ENCODE peak calls at places on chromosomes 13 and 19, in eight cellular contexts. D is suprapubic skin; I is A549; M is heart left ventricle; R is BJ; E is activated CD8-positive, alpha-beta T cell treated with anti-CD3 and anti-CD28 coated beads for 36 hours; C is heart right ventricle; G is CD4-positive, alpha-beta T cell. Z is an unnamed sample.

GRCh38 chr19:10137751-10138682 is 18.3 kb upstream of the EIF3G start:
- DNase-seq in R (no peak), G (no peak), C (no peak), M (no peak), D (no peak), I (no peak), E (no peak), Z (no peak)

GRCh38 chr13:40786568-40786996 is 2.8 kb upstream of the SLC25A15 start:
- DNase-seq in G (no peak), I (no peak), C (no peak), M (no peak), R (no peak), D (peak), E (peak), Z (no peak)

GRCh38 chr19:18119243-18120105 is 21.9 kb downstream of the MAST3 start:
- DNase-seq in E (peak), R (no peak), I (no peak), G (peak), C (no peak), D (no peak), M (no peak), Z (peak)

GRCh38 chr13:50188696-50189095 is 173.5 kb downstream of the KCNRG start:
- DNase-seq in R (no peak), I (no peak), E (no peak), C (no peak), G (no peak), D (no peak), M (no peak), Z (no peak)

GRCh38 chr13:59133903-59134302 is 1029.8 kb downstream of the DIAPH3 start:
- DNase-seq in E (no peak), R (no peak), D (no peak), I (no peak), G (no peak), M (no peak), C (no peak), Z (no peak)

GRCh38 chr13:110923086-110923485 is 8.2 kb upstream of the ANKRD10 start:
- DNase-seq in G (no peak), E (no peak), M (no peak), D (no peak), I (no peak), R (no peak), C (no peak), Z (no peak)

GRCh38 chr13:91017031-91017668 is 330.3 kb upstream of the MIR17HG start:
- DNase-seq in R (no peak), C (no peak), I (peak), D (no peak), E (peak), G (no peak), M (no peak), Z (peak)

GRCh38 chr19:3434630-3435553 is 45.4 kb downstream of the SMIM24 start:
- DNase-seq in C (peak), R (peak), D (peak), E (peak), M (peak), I (peak), G (peak), Z (peak)

GRCh38 chr13:99977334-99977911 is 4.2 kb upstream of the ZIC2 start:
- DNase-seq in I (no peak), E (no peak), M (no peak), G (no peak), C (no peak), R (no peak), D (peak), Z (no peak)

GRCh38 chr19:22286151-22286810 is at the start of gene ZNF729:
- DNase-seq in C (no peak), I (no peak), G (no peak), R (no peak), E (no peak), M (no peak), D (no peak), Z (no peak)

GRCh38 chr19:49327878-49328544 is 3.0 kb upstream of the SLC6A16 start:
- DNase-seq in R (no peak), M (no peak), E (peak), D (no peak), C (no peak), I (peak), G (peak), Z (peak)
- TF ChIP-seq CTCF in R (peak), M (peak), E (peak), D (peak), C (peak), I (peak), G (peak), Z (peak)

GRCh38 chr19:4550479-4551050 is 8.9 kb downstream of the SEMA6B start:
- DNase-seq in C (no peak), D (no peak), E (no peak), G (no peak), R (no peak), M (no peak), I (no peak), Z (no peak)

GRCh38 chr19:4550018-4550417 is 9.5 kb downstream of the SEMA6B start:
- DNase-seq in D (no peak), I (no peak), C (no peak), R (no peak), E (no peak), M (no peak), G (no peak), Z (no peak)

GRCh38 chr19:4543856-4544647 is 4.2 kb upstream of the LRG1 start:
- DNase-seq in M (no peak), R (no peak), I (no peak), E (no peak), C (no peak), G (no peak), D (no peak), Z (no peak)

GRCh38 chr19:4548238-4548584 is 8.4 kb upstream of the LRG1 start:
- DNase-seq in D (no peak), R (no peak), C (no peak), G (no peak), E (no peak), M (no peak), I (no peak), Z (no peak)

GRCh38 chr19:4547303-4548237 is 7.7 kb upstream of the LRG1 start:
- DNase-seq in C (no peak), I (peak), G (no peak), M (no peak), R (no peak), E (peak), D (no peak), Z (no peak)
- TF ChIP-seq CTCF in C (no peak), I (peak), G (no peak), M (no peak), R (peak), E (peak), D (no peak), Z (peak)

GRCh38 chr19:7000816-7001215 is 20.4 kb downstream of the MBD3L2B start:
- DNase-seq in R (no peak), G (no peak), M (no peak), I (no peak), C (no peak), D (no peak), E (no peak), Z (no peak)

GRCh38 chr19:6999938-7000732 is 21.1 kb downstream of the MBD3L2B start:
- DNase-seq in E (no peak), R (no peak), C (no peak), I (no peak), G (no peak), D (no peak), M (no peak), Z (no peak)

GRCh38 chr19:7006305-7006704 is 14.9 kb downstream of the MBD3L2B start:
- DNase-seq in R (no peak), M (no peak), C (no peak), G (no peak), D (no peak), E (no peak), I (no peak), Z (no peak)

GRCh38 chr19:7007859-7008258 is 13.4 kb downstream of the MBD3L2B start:
- DNase-seq in E (no peak), C (no peak), M (no peak), R (no peak), I (no peak), G (no peak), D (no peak), Z (no peak)

DNA sequence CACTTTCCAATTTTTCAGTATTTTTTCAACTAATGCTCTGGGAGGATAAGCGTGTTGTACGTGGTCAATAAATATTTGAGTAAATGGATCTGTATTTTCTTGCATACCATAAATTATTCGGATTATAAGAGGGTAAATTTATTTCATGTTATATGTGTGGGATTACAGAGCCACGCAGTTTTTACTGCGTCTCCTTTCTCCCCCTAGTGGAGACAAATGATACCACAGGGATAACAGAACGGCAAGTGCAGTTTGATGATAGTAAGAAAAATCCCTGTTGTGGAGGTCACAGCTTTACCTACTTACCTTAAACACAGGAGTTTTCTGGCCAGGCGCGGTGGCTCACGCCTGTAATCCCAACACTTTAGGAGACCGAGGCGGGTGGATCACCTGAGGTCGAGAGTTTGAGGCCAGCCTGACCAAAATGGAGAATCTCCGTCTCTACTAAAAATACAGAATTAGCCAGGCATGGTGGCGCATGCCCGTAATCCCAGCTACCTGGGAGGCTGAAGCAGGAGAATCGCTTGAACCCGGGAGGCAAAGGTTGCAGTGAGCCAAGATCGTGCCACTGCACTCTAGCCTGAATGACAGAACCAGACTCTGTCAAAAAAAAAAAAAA is 16.8 kb downstream of the MBD3L2B start:
- DNase-seq in G (no peak), I (peak), E (no peak), D (no peak), C (no peak), R (no peak), M (no peak), Z (no peak)
- TF ChIP-seq CTCF in G (peak), I (peak), E (peak), D (no peak), C (peak), R (no peak), M (peak), Z (peak)

DNA sequence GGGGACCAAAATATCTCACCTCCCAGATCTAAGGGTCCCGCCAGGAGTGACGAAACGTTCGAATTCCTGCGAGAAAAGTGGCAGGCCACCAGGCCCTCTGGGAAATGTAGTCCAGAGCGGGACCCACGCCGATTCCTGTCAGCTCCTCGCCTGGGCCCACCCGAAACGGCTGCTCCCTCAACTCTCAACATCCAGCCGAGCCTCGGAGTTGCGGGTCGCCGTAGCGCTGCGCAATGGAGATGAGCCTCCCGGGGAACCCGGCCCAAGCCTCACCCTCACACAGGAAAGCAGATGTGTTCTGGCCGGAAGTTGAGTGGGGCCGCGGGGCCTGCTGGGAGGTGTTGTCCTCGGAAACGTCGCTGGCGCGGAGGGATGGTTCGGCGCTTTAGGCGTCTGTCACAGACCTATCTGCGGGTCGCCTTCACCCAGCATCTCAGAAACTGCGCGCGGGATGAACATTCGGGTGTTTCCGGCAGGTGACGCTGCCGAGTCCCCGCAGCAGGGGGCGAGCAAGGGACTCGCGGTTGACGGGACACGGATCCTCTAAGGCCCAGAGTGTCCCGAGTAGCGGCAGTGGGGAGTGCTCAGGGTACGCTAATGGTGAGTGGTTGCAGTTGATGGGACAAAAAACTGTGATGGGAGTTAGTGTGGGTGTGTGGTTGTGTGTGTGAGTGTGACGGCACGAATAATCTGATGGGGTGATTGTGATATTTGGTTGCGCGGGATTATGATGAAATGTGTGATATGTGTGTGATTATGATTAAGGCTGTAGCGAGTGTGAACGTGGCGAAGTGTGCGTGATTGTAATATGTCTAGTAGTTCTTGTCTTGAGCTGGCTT is at the start of the genes ZNF568 and ZNF829:
- DNase-seq in I (peak), G (peak), M (peak), D (peak), C (peak), R (peak), E (peak), Z (peak)
- TF ChIP-seq CTCF in I (no peak), G (peak), M (peak), D (peak), C (peak), R (peak), E (peak), Z (peak)

GRCh38 chr19:5212101-5212500 is 128.5 kb downstream of the PTPRS start:
- DNase-seq in I (no peak), M (no peak), D (no peak), R (no peak), G (no peak), C (no peak), E (no peak), Z (no peak)

GRCh38 chr19:5213667-5214066 is 126.9 kb downstream of the PTPRS start:
- DNase-seq in D (no peak), C (no peak), G (no peak), I (no peak), E (no peak), M (no peak), R (no peak), Z (no peak)

GRCh38 chr19:5214371-5214770 is 126.2 kb downstream of the PTPRS start:
- DNase-seq in D (no peak), E (no peak), G (no peak), I (no peak), C (no peak), M (no peak), R (no peak), Z (no peak)

GRCh38 chr19:5210556-5210955 is 130.1 kb downstream of the PTPRS start:
- DNase-seq in M (no peak), E (no peak), G (no peak), R (no peak), D (no peak), I (no peak), C (no peak), Z (no peak)

DNA sequence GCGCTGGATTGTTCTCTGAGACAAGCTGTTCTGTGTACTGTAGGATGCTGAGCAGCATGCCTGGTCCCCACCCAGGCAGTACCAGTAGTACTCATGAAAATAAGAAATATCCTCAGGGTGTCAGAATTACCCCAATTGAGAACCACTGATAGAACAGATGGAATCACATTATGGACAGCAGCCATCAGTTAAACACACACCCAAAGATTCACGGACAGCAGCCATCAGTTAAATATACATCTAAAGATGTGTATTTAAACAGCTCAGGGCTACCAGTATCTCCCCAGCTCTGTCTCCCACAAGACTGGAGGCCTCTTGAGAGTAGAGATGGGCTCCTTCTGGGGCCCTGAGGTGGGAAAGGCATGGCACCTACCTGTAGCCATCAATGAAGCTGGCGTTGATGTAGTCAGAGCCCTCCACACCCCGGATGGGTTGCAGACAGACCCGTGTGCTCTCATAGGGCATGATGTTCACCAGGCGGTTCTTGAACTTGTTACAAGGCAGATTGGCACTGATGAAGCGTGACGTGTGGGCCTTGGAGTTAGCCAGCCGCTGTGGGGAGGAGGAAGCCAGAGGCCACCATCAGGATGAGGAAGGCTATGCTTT is 129.3 kb downstream of the PTPRS start:
- DNase-seq in G (no peak), E (no peak), M (no peak), R (no peak), I (no peak), D (no peak), C (no peak), Z (no peak)
- TF ChIP-seq CTCF in G (no peak), E (no peak), M (no peak), R (no peak), I (no peak), D (no peak), C (no peak), Z (no peak)

DNA sequence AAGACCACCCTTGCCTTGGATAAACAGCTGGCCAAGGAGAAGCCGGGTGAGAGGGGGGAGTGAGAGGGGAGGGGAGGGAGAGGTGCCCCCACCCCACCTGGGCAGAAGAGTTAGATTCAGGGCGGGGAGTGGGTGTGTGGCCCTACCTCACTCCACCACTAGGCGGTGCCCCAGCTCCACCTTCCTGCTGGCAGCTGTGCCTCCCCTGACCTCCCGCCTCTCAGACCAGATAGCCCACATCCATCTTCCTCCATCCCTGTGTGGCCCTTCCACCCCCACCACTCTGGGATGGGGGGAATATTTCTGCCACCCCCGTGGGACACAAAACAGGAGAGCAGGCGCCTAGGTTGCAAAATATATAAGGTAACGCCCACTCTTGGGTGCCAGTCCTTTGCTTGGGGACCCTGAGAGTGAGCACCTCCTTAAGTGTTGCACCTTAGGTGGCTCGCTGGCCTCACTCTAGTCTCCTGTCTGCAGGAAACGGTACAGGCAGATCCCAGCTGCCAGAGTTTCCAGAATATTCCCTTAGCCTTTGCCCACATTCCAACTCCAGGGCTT is 13.8 kb upstream of the EHD2 start:
- DNase-seq in C (no peak), G (peak), D (no peak), R (no peak), E (peak), M (peak), I (peak), Z (peak)
- TF ChIP-seq CTCF in C (peak), G (peak), D (peak), R (peak), E (peak), M (peak), I (peak), Z (peak)

DNA sequence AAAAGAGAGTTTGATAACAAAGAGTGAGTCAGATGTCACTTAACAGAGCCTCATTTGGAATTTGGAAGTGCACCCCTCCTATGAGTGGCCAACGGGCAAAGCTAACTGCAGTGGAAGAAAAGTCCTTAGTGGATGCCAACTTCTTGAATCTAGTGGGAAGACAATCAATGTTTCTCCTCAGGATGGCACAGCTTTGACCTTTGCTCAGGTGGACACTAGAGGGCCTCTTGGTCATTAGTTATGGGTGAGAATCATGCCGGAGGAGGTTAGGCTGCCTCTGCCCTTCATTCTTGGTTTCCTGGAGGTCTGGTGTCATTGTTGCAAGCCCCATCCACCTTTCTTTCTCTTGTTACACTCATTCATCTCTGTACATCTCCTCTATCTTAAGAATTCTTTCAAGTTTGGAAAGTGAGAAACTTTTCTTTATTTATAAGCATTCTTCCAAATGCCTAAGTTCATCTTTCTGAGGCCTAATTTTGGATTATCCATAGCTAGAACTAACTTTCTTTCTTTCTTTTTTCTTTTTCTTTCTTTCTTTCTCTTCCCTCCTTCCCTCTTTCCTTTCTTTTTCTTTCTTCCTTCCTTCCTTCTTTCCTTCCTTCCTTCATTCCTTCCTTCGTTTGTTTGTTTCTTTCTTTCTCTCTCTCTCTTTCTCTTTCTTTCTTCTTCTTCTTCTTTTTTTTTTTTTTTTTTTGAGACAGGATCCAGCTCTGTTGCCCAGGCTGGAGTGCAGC is 327.2 kb upstream of the TSHZ3 start:
- DNase-seq in D (no peak), I (peak), M (no peak), E (peak), C (no peak), G (no peak), R (no peak), Z (no peak)
- TF ChIP-seq CTCF in D (no peak), I (no peak), M (no peak), E (peak), C (peak), G (no peak), R (no peak), Z (no peak)

GRCh38 chr13:31913459-31913858 is 118.1 kb upstream of the FRY start:
- DNase-seq in G (no peak), C (no peak), D (no peak), R (no peak), I (no peak), M (no peak), E (no peak), Z (no peak)
- TF ChIP-seq CTCF in G (no peak), C (no peak), D (no peak), R (peak), I (no peak), M (no peak), E (no peak), Z (no peak)